ENCODE peak calls at places on chromosomes 4 and X, in five cellular contexts. One of them, this sample, is unnamed.

GRCh38 chr4:36006226-36006625 is 238.1 kb downstream of the ARAP2 start:
- DNase-seq in foreskin melanocyte: peak; percentile 6
- DNase-seq in neural progenitor cell: no peak
- DNase-seq in NCI-H524 treated with DMSO at 0.1 percent for 48 hours: no peak
- DNase-seq in activated naive CD4-positive, alpha-beta T cell treated with anti-CD3 and anti-CD28 coated beads, Interleukin-2, amount 50 U/mL, for 16 hours: no peak
- DNase-seq in this sample: no peak

GRCh38 chr4:105414316-105414715 is 59.5 kb downstream of the PPA2 start:
- DNase-seq in foreskin melanocyte: no peak
- DNase-seq in neural progenitor cell: no peak
- DNase-seq in NCI-H524 treated with DMSO at 0.1 percent for 48 hours: no peak
- DNase-seq in activated naive CD4-positive, alpha-beta T cell treated with anti-CD3 and anti-CD28 coated beads, Interleukin-2, amount 50 U/mL, for 16 hours: no peak
- DNase-seq in this sample: no peak

GRCh38 chrX:9466115-9466495 is 1.2 kb downstream of the TBL1X start:
- DNase-seq in foreskin melanocyte: no peak
- DNase-seq in NCI-H524 treated with DMSO at 0.1 percent for 48 hours: no peak
- DNase-seq in neural progenitor cell: peak; percentile 56
- DNase-seq in activated naive CD4-positive, alpha-beta T cell treated with anti-CD3 and anti-CD28 coated beads, Interleukin-2, amount 50 U/mL, for 16 hours: peak; percentile 24
- DNase-seq in this sample: peak; percentile 44

GRCh38 chrX:39772057-39772832 is 325.5 kb downstream of the BCOR start:
- DNase-seq in neural progenitor cell: no peak
- DNase-seq in foreskin melanocyte: no peak
- DNase-seq in activated naive CD4-positive, alpha-beta T cell treated with anti-CD3 and anti-CD28 coated beads, Interleukin-2, amount 50 U/mL, for 16 hours: peak; percentile 74
- DNase-seq in NCI-H524 treated with DMSO at 0.1 percent for 48 hours: no peak
- DNase-seq in this sample: peak; percentile 40

GRCh38 chr4:26368685-26369084 is 47.9 kb downstream of the RBPJ start:
- DNase-seq in activated naive CD4-positive, alpha-beta T cell treated with anti-CD3 and anti-CD28 coated beads, Interleukin-2, amount 50 U/mL, for 16 hours: no peak
- DNase-seq in NCI-H524 treated with DMSO at 0.1 percent for 48 hours: no peak
- DNase-seq in foreskin melanocyte: peak; percentile 88
- DNase-seq in neural progenitor cell: no peak
- DNase-seq in this sample: no peak

GRCh38 chrX:13091111-13091765 is 46.8 kb upstream of the FAM9C start:
- DNase-seq in neural progenitor cell: no peak
- DNase-seq in activated naive CD4-positive, alpha-beta T cell treated with anti-CD3 and anti-CD28 coated beads, Interleukin-2, amount 50 U/mL, for 16 hours: no peak
- DNase-seq in foreskin melanocyte: no peak
- DNase-seq in NCI-H524 treated with DMSO at 0.1 percent for 48 hours: no peak
- DNase-seq in this sample: peak; percentile 85

GRCh38 chr4:52931238-52931637 is 69.1 kb downstream of the RASL11B start:
- DNase-seq in activated naive CD4-positive, alpha-beta T cell treated with anti-CD3 and anti-CD28 coated beads, Interleukin-2, amount 50 U/mL, for 16 hours: no peak
- DNase-seq in neural progenitor cell: no peak
- DNase-seq in foreskin melanocyte: no peak
- DNase-seq in NCI-H524 treated with DMSO at 0.1 percent for 48 hours: no peak
- DNase-seq in this sample: no peak

GRCh38 chrX:133444196-133444595 is 28.9 kb upstream of the GPC4 start:
- DNase-seq in foreskin melanocyte: no peak
- DNase-seq in NCI-H524 treated with DMSO at 0.1 percent for 48 hours: no peak
- DNase-seq in neural progenitor cell: no peak
- DNase-seq in activated naive CD4-positive, alpha-beta T cell treated with anti-CD3 and anti-CD28 coated beads, Interleukin-2, amount 50 U/mL, for 16 hours: no peak
- DNase-seq in this sample: no peak

GRCh38 chr4:14168919-14169318 is 541.4 kb upstream of the BOD1L1 start:
- DNase-seq in NCI-H524 treated with DMSO at 0.1 percent for 48 hours: no peak
- DNase-seq in neural progenitor cell: no peak
- DNase-seq in activated naive CD4-positive, alpha-beta T cell treated with anti-CD3 and anti-CD28 coated beads, Interleukin-2, amount 50 U/mL, for 16 hours: no peak
- DNase-seq in foreskin melanocyte: peak; percentile 82
- DNase-seq in this sample: peak; percentile 60

GRCh38 chr4:134328741-134329140 is 127.2 kb upstream of the PABPC4L start:
- DNase-seq in NCI-H524 treated with DMSO at 0.1 percent for 48 hours: no peak
- DNase-seq in neural progenitor cell: no peak
- DNase-seq in foreskin melanocyte: no peak
- DNase-seq in activated naive CD4-positive, alpha-beta T cell treated with anti-CD3 and anti-CD28 coated beads, Interleukin-2, amount 50 U/mL, for 16 hours: no peak
- DNase-seq in this sample: peak; percentile 4

GRCh38 chr4:6701371-6701770 is 7.7 kb downstream of the S100P start:
- DNase-seq in NCI-H524 treated with DMSO at 0.1 percent for 48 hours: no peak
- DNase-seq in activated naive CD4-positive, alpha-beta T cell treated with anti-CD3 and anti-CD28 coated beads, Interleukin-2, amount 50 U/mL, for 16 hours: no peak
- DNase-seq in neural progenitor cell: peak; percentile 39
- DNase-seq in foreskin melanocyte: no peak
- DNase-seq in this sample: no peak

GRCh38 chr4:150229538-150229937 is 151.3 kb downstream of the DCLK2 start:
- DNase-seq in NCI-H524 treated with DMSO at 0.1 percent for 48 hours: no peak
- DNase-seq in activated naive CD4-positive, alpha-beta T cell treated with anti-CD3 and anti-CD28 coated beads, Interleukin-2, amount 50 U/mL, for 16 hours: no peak
- DNase-seq in neural progenitor cell: no peak
- DNase-seq in foreskin melanocyte: no peak
- DNase-seq in this sample: no peak

GRCh38 chr4:182255421-182256190 is 12.4 kb downstream of the TENM3 start:
- DNase-seq in NCI-H524 treated with DMSO at 0.1 percent for 48 hours: no peak
- DNase-seq in activated naive CD4-positive, alpha-beta T cell treated with anti-CD3 and anti-CD28 coated beads, Interleukin-2, amount 50 U/mL, for 16 hours: no peak
- DNase-seq in neural progenitor cell: peak; percentile 56
- DNase-seq in foreskin melanocyte: no peak
- DNase-seq in this sample: no peak

GRCh38 chr4:78244691-78245485 is 187.8 kb downstream of the FRAS1 start:
- DNase-seq in foreskin melanocyte: no peak
- DNase-seq in activated naive CD4-positive, alpha-beta T cell treated with anti-CD3 and anti-CD28 coated beads, Interleukin-2, amount 50 U/mL, for 16 hours: no peak
- DNase-seq in NCI-H524 treated with DMSO at 0.1 percent for 48 hours: no peak
- DNase-seq in neural progenitor cell: no peak
- DNase-seq in this sample: no peak

GRCh38 chrX:116499780-116500179 is 37.0 kb upstream of the CT83 start:
- DNase-seq in foreskin melanocyte: no peak
- DNase-seq in NCI-H524 treated with DMSO at 0.1 percent for 48 hours: no peak
- DNase-seq in activated naive CD4-positive, alpha-beta T cell treated with anti-CD3 and anti-CD28 coated beads, Interleukin-2, amount 50 U/mL, for 16 hours: no peak
- DNase-seq in neural progenitor cell: no peak
- DNase-seq in this sample: no peak

GRCh38 chrX:2608638-2609430 is 82.3 kb upstream of the CD99 start:
- DNase-seq in activated naive CD4-positive, alpha-beta T cell treated with anti-CD3 and anti-CD28 coated beads, Interleukin-2, amount 50 U/mL, for 16 hours: peak; percentile 91
- DNase-seq in foreskin melanocyte: peak; percentile 75
- DNase-seq in NCI-H524 treated with DMSO at 0.1 percent for 48 hours: no peak
- DNase-seq in neural progenitor cell: peak; percentile 88
- DNase-seq in this sample: peak; percentile 83

GRCh38 chr4:1640110-1640509 is 44.0 kb downstream of the FAM53A start:
- DNase-seq in activated naive CD4-positive, alpha-beta T cell treated with anti-CD3 and anti-CD28 coated beads, Interleukin-2, amount 50 U/mL, for 16 hours: no peak
- DNase-seq in neural progenitor cell: no peak
- DNase-seq in NCI-H524 treated with DMSO at 0.1 percent for 48 hours: no peak
- DNase-seq in foreskin melanocyte: no peak
- DNase-seq in this sample: no peak

GRCh38 chr4:53987761-53988171 is 76.6 kb downstream of the CHIC2 start:
- DNase-seq in foreskin melanocyte: peak; percentile 43
- DNase-seq in NCI-H524 treated with DMSO at 0.1 percent for 48 hours: no peak
- DNase-seq in neural progenitor cell: no peak
- DNase-seq in activated naive CD4-positive, alpha-beta T cell treated with anti-CD3 and anti-CD28 coated beads, Interleukin-2, amount 50 U/mL, for 16 hours: no peak
- DNase-seq in this sample: no peak

GRCh38 chr4:77465271-77465670 is 140.3 kb upstream of the CXCL13 start:
- DNase-seq in foreskin melanocyte: no peak
- DNase-seq in activated naive CD4-positive, alpha-beta T cell treated with anti-CD3 and anti-CD28 coated beads, Interleukin-2, amount 50 U/mL, for 16 hours: no peak
- DNase-seq in NCI-H524 treated with DMSO at 0.1 percent for 48 hours: no peak
- DNase-seq in neural progenitor cell: no peak
- DNase-seq in this sample: no peak

GRCh38 chr4:109046549-109047171 is 255.8 kb downstream of the COL25A1 start:
- DNase-seq in neural progenitor cell: no peak
- DNase-seq in foreskin melanocyte: no peak
- DNase-seq in NCI-H524 treated with DMSO at 0.1 percent for 48 hours: no peak
- DNase-seq in activated naive CD4-positive, alpha-beta T cell treated with anti-CD3 and anti-CD28 coated beads, Interleukin-2, amount 50 U/mL, for 16 hours: no peak
- DNase-seq in this sample: no peak

GRCh38 chr4:2066571-2067445 is 7.7 kb downstream of the NAT8L start:
- DNase-seq in activated naive CD4-positive, alpha-beta T cell treated with anti-CD3 and anti-CD28 coated beads, Interleukin-2, amount 50 U/mL, for 16 hours: peak; percentile 2
- DNase-seq in NCI-H524 treated with DMSO at 0.1 percent for 48 hours: no peak
- DNase-seq in neural progenitor cell: no peak
- DNase-seq in foreskin melanocyte: no peak
- DNase-seq in this sample: no peak

GRCh38 chr4:86935833-86936721 is 1.3 kb downstream of the AFF1 start:
- DNase-seq in NCI-H524 treated with DMSO at 0.1 percent for 48 hours: no peak
- DNase-seq in activated naive CD4-positive, alpha-beta T cell treated with anti-CD3 and anti-CD28 coated beads, Interleukin-2, amount 50 U/mL, for 16 hours: peak; percentile 78
- DNase-seq in foreskin melanocyte: no peak
- DNase-seq in neural progenitor cell: peak; percentile 36
- DNase-seq in this sample: peak; percentile 87

GRCh38 chrX:39972340-39972739 is 125.4 kb downstream of the BCOR start:
- DNase-seq in foreskin melanocyte: no peak
- DNase-seq in neural progenitor cell: no peak
- DNase-seq in activated naive CD4-positive, alpha-beta T cell treated with anti-CD3 and anti-CD28 coated beads, Interleukin-2, amount 50 U/mL, for 16 hours: no peak
- DNase-seq in NCI-H524 treated with DMSO at 0.1 percent for 48 hours: no peak
- DNase-seq in this sample: no peak

GRCh38 chr4:154618708-154619315 is 6.4 kb upstream of the FGG start:
- DNase-seq in activated naive CD4-positive, alpha-beta T cell treated with anti-CD3 and anti-CD28 coated beads, Interleukin-2, amount 50 U/mL, for 16 hours: peak; percentile 59
- DNase-seq in NCI-H524 treated with DMSO at 0.1 percent for 48 hours: no peak
- DNase-seq in neural progenitor cell: peak; percentile 70
- DNase-seq in foreskin melanocyte: peak; percentile 33
- DNase-seq in this sample: peak; percentile 79

This sample was measured in GM12865.